ENCODE peak calls at places on chromosome 11, in five cellular contexts. One of them, this sample, is unnamed.

GRCh38 chr11:118448294-118448693 is 12.0 kb downstream of the KMT2A start:
- DNase-seq in lower lobe of right lung: no peak
- DNase-seq in breast epithelium: no peak
- DNase-seq in psoas muscle: no peak
- DNase-seq in OCI-LY7: no peak
- DNase-seq in this sample: no peak

GRCh38 chr11:122601131-122602125 is 54.1 kb upstream of the UBASH3B start:
- DNase-seq in lower lobe of right lung: no peak
- DNase-seq in psoas muscle: no peak
- DNase-seq in OCI-LY7: no peak
- DNase-seq in breast epithelium: no peak
- DNase-seq in this sample: no peak

GRCh38 chr11:77036398-77036797 is 2.2 kb downstream of the B3GNT6 start:
- DNase-seq in OCI-LY7: no peak
- DNase-seq in lower lobe of right lung: no peak
- DNase-seq in psoas muscle: no peak
- DNase-seq in breast epithelium: no peak
- DNase-seq in this sample: no peak

GRCh38 chr11:47593934-47594855 is at the start of gene C1QTNF4:
- DNase-seq in psoas muscle: no peak
- DNase-seq in lower lobe of right lung: no peak
- DNase-seq in OCI-LY7: no peak
- DNase-seq in breast epithelium: no peak
- DNase-seq in this sample: peak; percentile 78

GRCh38 chr11:106088896-106089295 is 11.4 kb downstream of the AASDHPPT start:
- DNase-seq in lower lobe of right lung: no peak
- DNase-seq in psoas muscle: no peak
- DNase-seq in breast epithelium: no peak
- DNase-seq in OCI-LY7: no peak
- DNase-seq in this sample: no peak

GRCh38 chr11:64718780-64719124 is 4.2 kb downstream of the NRXN2 start:
- DNase-seq in psoas muscle: no peak
- DNase-seq in breast epithelium: no peak
- DNase-seq in lower lobe of right lung: no peak
- DNase-seq in OCI-LY7: no peak
- DNase-seq in this sample: no peak

GRCh38 chr11:84103096-84103495 is 816.9 kb upstream of the CCDC90B start:
- DNase-seq in OCI-LY7: no peak
- DNase-seq in breast epithelium: no peak
- DNase-seq in psoas muscle: no peak
- DNase-seq in lower lobe of right lung: no peak
- DNase-seq in this sample: peak; percentile 50

GRCh38 chr11:77039491-77040400 is 5.5 kb downstream of the B3GNT6 start:
- DNase-seq in lower lobe of right lung: no peak
- DNase-seq in OCI-LY7: no peak
- DNase-seq in breast epithelium: no peak
- DNase-seq in psoas muscle: peak; percentile 43
- DNase-seq in this sample: peak; percentile 89

GRCh38 chr11:120268686-120269085 is 28.7 kb downstream of the POU2F3 start:
- DNase-seq in breast epithelium: no peak
- DNase-seq in psoas muscle: no peak
- DNase-seq in OCI-LY7: no peak
- DNase-seq in lower lobe of right lung: no peak
- DNase-seq in this sample: no peak

GRCh38 chr11:15195454-15196200 is 80.9 kb downstream of the INSC start:
- DNase-seq in OCI-LY7: no peak
- DNase-seq in lower lobe of right lung: no peak
- DNase-seq in psoas muscle: no peak
- DNase-seq in breast epithelium: no peak
- DNase-seq in this sample: peak; percentile 33

GRCh38 chr11:83070878-83071640 is 638 bp downstream of the RAB30 start:
- DNase-seq in OCI-LY7: no peak
- DNase-seq in lower lobe of right lung: peak; percentile 49
- DNase-seq in psoas muscle: peak; percentile 52
- DNase-seq in breast epithelium: no peak
- DNase-seq in this sample: no peak

GRCh38 chr11:91158901-91159537 is 936.2 kb upstream of the CHORDC1 start:
- DNase-seq in lower lobe of right lung: no peak
- DNase-seq in breast epithelium: no peak
- DNase-seq in OCI-LY7: no peak
- DNase-seq in psoas muscle: no peak
- DNase-seq in this sample: no peak

GRCh38 chr11:26753738-26754504 is 32.1 kb upstream of the SLC5A12 start:
- DNase-seq in lower lobe of right lung: no peak
- DNase-seq in breast epithelium: peak; percentile 37
- DNase-seq in OCI-LY7: peak; percentile 75
- DNase-seq in psoas muscle: peak; percentile 18
- DNase-seq in this sample: peak; percentile 65

GRCh38 chr11:36292311-36292722 is 3.1 kb upstream of the COMMD9 start:
- DNase-seq in OCI-LY7: peak; percentile 72
- DNase-seq in psoas muscle: no peak
- DNase-seq in lower lobe of right lung: no peak
- DNase-seq in breast epithelium: no peak
- DNase-seq in this sample: peak; percentile 57

GRCh38 chr11:43925932-43926505 is 16.4 kb upstream of the C11orf96 start:
- DNase-seq in breast epithelium: no peak
- DNase-seq in OCI-LY7: no peak
- DNase-seq in psoas muscle: no peak
- DNase-seq in lower lobe of right lung: no peak
- DNase-seq in this sample: no peak

GRCh38 chr11:133228406-133229330 is 303.6 kb downstream of the OPCML start:
- DNase-seq in lower lobe of right lung: peak; percentile 45
- DNase-seq in breast epithelium: no peak
- DNase-seq in psoas muscle: peak; percentile 14
- DNase-seq in OCI-LY7: no peak
- DNase-seq in this sample: peak; percentile 89

GRCh38 chr11:134756811-134757540 is 344.9 kb upstream of the B3GAT1 start:
- DNase-seq in breast epithelium: no peak
- DNase-seq in OCI-LY7: no peak
- DNase-seq in lower lobe of right lung: no peak
- DNase-seq in psoas muscle: no peak
- DNase-seq in this sample: peak; percentile 53

GRCh38 chr11:83156150-83156995 is 558 bp upstream of the PCF11 start:
- DNase-seq in lower lobe of right lung: peak; percentile 99
- DNase-seq in psoas muscle: peak; percentile 98
- DNase-seq in OCI-LY7: peak; percentile 100
- DNase-seq in breast epithelium: peak; percentile 100
- DNase-seq in this sample: peak; percentile 99

GRCh38 chr11:126874831-126875230 is 125.7 kb downstream of the KIRREL3 start:
- DNase-seq in psoas muscle: no peak
- DNase-seq in lower lobe of right lung: no peak
- DNase-seq in OCI-LY7: peak; percentile 1
- DNase-seq in breast epithelium: no peak
- DNase-seq in this sample: peak; percentile 64

GRCh38 chr11:19934828-19935259 is 222.2 kb downstream of the NAV2 start:
- DNase-seq in OCI-LY7: no peak
- DNase-seq in breast epithelium: no peak
- DNase-seq in lower lobe of right lung: no peak
- DNase-seq in psoas muscle: peak; percentile 33
- DNase-seq in this sample: no peak

GRCh38 chr11:1197886-1198765 is 24.7 kb upstream of the MUC5B start:
- DNase-seq in psoas muscle: peak; percentile 8
- DNase-seq in breast epithelium: no peak
- DNase-seq in OCI-LY7: no peak
- DNase-seq in lower lobe of right lung: peak; percentile 43
- DNase-seq in this sample: peak; percentile 72

GRCh38 chr11:126978155-126978554 is 22.4 kb downstream of the KIRREL3 start:
- DNase-seq in OCI-LY7: no peak
- DNase-seq in breast epithelium: no peak
- DNase-seq in lower lobe of right lung: no peak
- DNase-seq in psoas muscle: no peak
- DNase-seq in this sample: peak; percentile 58

GRCh38 chr11:128208329-128209220 is 378.8 kb downstream of the ETS1 start:
- DNase-seq in breast epithelium: peak; percentile 51
- DNase-seq in lower lobe of right lung: no peak
- DNase-seq in OCI-LY7: no peak
- DNase-seq in psoas muscle: no peak
- DNase-seq in this sample: no peak

GRCh38 chr11:41963406-41963805 is 504.0 kb upstream of the LRRC4C start:
- DNase-seq in breast epithelium: no peak
- DNase-seq in lower lobe of right lung: no peak
- DNase-seq in OCI-LY7: no peak
- DNase-seq in psoas muscle: no peak
- DNase-seq in this sample: no peak

GRCh38 chr11:126175261-126175885 is 36.1 kb downstream of the RPUSD4 start:
- DNase-seq in psoas muscle: peak; percentile 54
- DNase-seq in breast epithelium: peak; percentile 26
- DNase-seq in lower lobe of right lung: peak; percentile 40
- DNase-seq in OCI-LY7: no peak
- DNase-seq in this sample: no peak

GRCh38 chr11:18111005-18111404 is 5.1 kb upstream of the SAAL1 start:
- DNase-seq in lower lobe of right lung: no peak
- DNase-seq in breast epithelium: no peak
- DNase-seq in psoas muscle: no peak
- DNase-seq in OCI-LY7: no peak
- DNase-seq in this sample: no peak

GRCh38 chr11:105774899-105775298 is 165.0 kb downstream of the GRIA4 start:
- DNase-seq in breast epithelium: no peak
- DNase-seq in psoas muscle: no peak
- DNase-seq in OCI-LY7: no peak
- DNase-seq in lower lobe of right lung: no peak
- DNase-seq in this sample: no peak

GRCh38 chr11:128709402-128709801 is 15.5 kb downstream of the FLI1 start:
- DNase-seq in psoas muscle: no peak
- DNase-seq in breast epithelium: no peak
- DNase-seq in lower lobe of right lung: no peak
- DNase-seq in OCI-LY7: no peak
- DNase-seq in this sample: peak; percentile 70

GRCh38 chr11:47566166-47566546 is 757 bp downstream of the PTPMT1 start:
- DNase-seq in psoas muscle: no peak
- DNase-seq in OCI-LY7: no peak
- DNase-seq in lower lobe of right lung: peak; percentile 58
- DNase-seq in breast epithelium: no peak
- DNase-seq in this sample: no peak

GRCh38 chr11:7931168-7931567 is at the start of gene OR10A6:
- DNase-seq in psoas muscle: no peak
- DNase-seq in OCI-LY7: no peak
- DNase-seq in breast epithelium: no peak
- DNase-seq in lower lobe of right lung: no peak
- DNase-seq in this sample: no peak

GRCh38 chr11:976431-977160 is 50.9 kb downstream of the AP2A2 start:
- DNase-seq in lower lobe of right lung: no peak
- DNase-seq in OCI-LY7: no peak
- DNase-seq in psoas muscle: no peak
- DNase-seq in breast epithelium: no peak
- DNase-seq in this sample: no peak

GRCh38 chr11:7981758-7982157 is 5.4 kb upstream of the EIF3F start:
- DNase-seq in breast epithelium: no peak
- DNase-seq in psoas muscle: no peak
- DNase-seq in OCI-LY7: no peak
- DNase-seq in lower lobe of right lung: no peak
- DNase-seq in this sample: no peak

GRCh38 chr11:75667268-75667830 is 1.5 kb downstream of the MAP6 start:
- DNase-seq in OCI-LY7: no peak
- DNase-seq in lower lobe of right lung: peak; percentile 56
- DNase-seq in breast epithelium: no peak
- DNase-seq in psoas muscle: peak; percentile 27
- DNase-seq in this sample: peak; percentile 85
- TF ChIP-seq CTCF in OCI-LY7: no peak
- TF ChIP-seq CTCF in lower lobe of right lung: no peak
- TF ChIP-seq CTCF in breast epithelium: no peak
- TF ChIP-seq CTCF in psoas muscle: no peak
- TF ChIP-seq CTCF in this sample: peak; percentile 38

GRCh38 chr11:12009617-12010321 is 1.3 kb upstream of the DKK3 start:
- DNase-seq in lower lobe of right lung: no peak
- DNase-seq in psoas muscle: no peak
- DNase-seq in OCI-LY7: no peak
- DNase-seq in breast epithelium: no peak
- DNase-seq in this sample: peak; percentile 57

GRCh38 chr11:12007230-12007593 is 1.2 kb downstream of the DKK3 start:
- DNase-seq in breast epithelium: no peak
- DNase-seq in OCI-LY7: no peak
- DNase-seq in psoas muscle: no peak
- DNase-seq in lower lobe of right lung: no peak
- DNase-seq in this sample: peak; percentile 76

GRCh38 chr11:12008790-12009616 is 577 bp upstream of the DKK3 start:
- DNase-seq in psoas muscle: peak; percentile 34
- DNase-seq in breast epithelium: no peak
- DNase-seq in lower lobe of right lung: peak; percentile 48
- DNase-seq in OCI-LY7: no peak
- DNase-seq in this sample: peak; percentile 94

GRCh38 chr11:12006552-12007229 is 1.7 kb downstream of the DKK3 start:
- DNase-seq in breast epithelium: no peak
- DNase-seq in OCI-LY7: no peak
- DNase-seq in lower lobe of right lung: no peak
- DNase-seq in psoas muscle: no peak
- DNase-seq in this sample: no peak

DNA sequence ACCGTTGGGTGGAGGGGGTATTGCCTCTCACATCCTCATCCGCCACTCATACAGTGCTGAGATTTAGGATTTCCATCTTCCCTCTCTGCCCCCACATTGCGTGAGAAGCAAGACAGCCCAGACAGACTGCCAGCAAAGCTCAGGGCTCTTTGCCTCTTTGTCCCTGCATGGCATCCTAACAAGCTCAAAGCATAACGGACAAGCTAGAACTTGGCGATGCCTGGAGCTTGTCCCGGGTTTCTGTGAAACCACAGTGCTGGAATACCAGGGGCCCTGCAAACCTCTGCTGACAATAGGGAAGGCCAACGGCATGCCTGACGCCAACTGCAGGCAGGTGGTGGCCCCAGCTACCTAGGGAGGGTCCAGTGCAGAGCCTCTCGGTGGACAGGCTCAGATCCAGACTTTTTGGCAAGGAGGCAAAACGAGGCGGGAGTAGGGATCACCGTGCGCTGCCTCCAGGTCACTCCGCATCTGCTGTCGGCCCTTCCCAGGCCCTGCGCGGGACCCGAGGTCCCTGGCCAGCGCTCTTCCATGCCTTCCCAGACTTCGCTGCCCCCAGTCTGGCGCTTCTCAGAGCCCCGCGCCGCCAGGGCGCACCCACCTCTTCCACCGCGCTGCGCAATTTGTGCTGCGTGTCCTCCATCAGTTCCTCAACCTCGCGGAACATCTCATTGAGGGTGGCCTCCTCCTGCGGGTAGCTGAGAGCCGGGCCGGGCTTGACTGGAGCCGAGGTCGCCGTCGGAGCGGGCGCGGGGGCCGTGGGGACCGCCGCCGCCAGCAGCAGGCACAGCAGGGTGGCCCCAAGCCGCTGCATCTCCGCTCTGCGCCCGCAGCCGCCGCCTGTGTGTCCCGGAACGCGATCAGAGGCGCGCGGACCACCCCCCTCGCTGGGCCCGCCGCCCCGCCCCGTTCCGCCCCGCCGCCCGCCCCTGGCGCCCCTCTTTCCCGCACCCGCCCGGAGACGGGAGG is at the start of gene DKK3:
- DNase-seq in psoas muscle: no peak
- DNase-seq in OCI-LY7: no peak
- DNase-seq in lower lobe of right lung: no peak
- DNase-seq in breast epithelium: peak; percentile 86
- DNase-seq in this sample: peak; percentile 78
- H3K27ac ChIP-seq in psoas muscle: no peak within 1 kb of the TSS
- H3K27ac ChIP-seq in OCI-LY7: no peak within 1 kb of the TSS
- H3K27ac ChIP-seq in lower lobe of right lung: peak within 1 kb of the TSS; percentile 70
- H3K27ac ChIP-seq in breast epithelium: peak within 1 kb of the TSS; percentile 81
- H3K27ac ChIP-seq in this sample: no peak within 1 kb of the TSS

GRCh38 chr11:46305295-46305694 is 27.8 kb downstream of the CREB3L1 start:
- DNase-seq in OCI-LY7: peak; percentile 37
- DNase-seq in breast epithelium: no peak
- DNase-seq in lower lobe of right lung: no peak
- DNase-seq in psoas muscle: no peak
- DNase-seq in this sample: no peak
- TF ChIP-seq CTCF in OCI-LY7: peak; percentile 21
- TF ChIP-seq CTCF in breast epithelium: no peak
- TF ChIP-seq CTCF in lower lobe of right lung: no peak
- TF ChIP-seq CTCF in psoas muscle: no peak
- TF ChIP-seq CTCF in this sample: no peak

GRCh38 chr11:66510990-66511339 is 530 bp downstream of the BBS1 start:
- DNase-seq in lower lobe of right lung: no peak
- DNase-seq in breast epithelium: no peak
- DNase-seq in OCI-LY7: no peak
- DNase-seq in psoas muscle: no peak
- DNase-seq in this sample: no peak
- H3K27ac ChIP-seq in lower lobe of right lung: peak overlapping the region; percentile 44
- H3K27ac ChIP-seq in breast epithelium: no peak overlapping the region
- H3K27ac ChIP-seq in OCI-LY7: no peak overlapping the region
- H3K27ac ChIP-seq in psoas muscle: no peak overlapping the region
- H3K27ac ChIP-seq in this sample: no peak overlapping the region

This sample was measured in endodermal cell.